ENCODE peak calls at places on chromosomes 3 and 15, in eight cellular contexts. One of them, this sample, is unnamed.

GRCh38 chr3:132029182-132029902 is 5.5 kb downstream of the CPNE4 start:
- DNase-seq in AG08395: peak
- DNase-seq in activated CD4-positive, alpha-beta T cell treated with anti-CD3 and anti-CD28 coated beads, Interleukin-2, amount 50 U/mL, for 48 hours: peak
- DNase-seq in GM10248: peak
- DNase-seq in NCI-H1436 treated with DMSO at 0.1 percent for 48 hours: peak
- DNase-seq in fibroblast of lung: peak
- DNase-seq in brain microvascular endothelial cell: peak
- DNase-seq in NCI-H2029: peak
- DNase-seq in this sample: peak

GRCh38 chr3:160400631-160401150 is 1.2 kb downstream of the SMC4 start:
- DNase-seq in AG08395: no peak
- DNase-seq in activated CD4-positive, alpha-beta T cell treated with anti-CD3 and anti-CD28 coated beads, Interleukin-2, amount 50 U/mL, for 48 hours: peak
- DNase-seq in GM10248: peak
- DNase-seq in NCI-H1436 treated with DMSO at 0.1 percent for 48 hours: no peak
- DNase-seq in fibroblast of lung: no peak
- DNase-seq in brain microvascular endothelial cell: no peak
- DNase-seq in NCI-H2029: no peak
- DNase-seq in this sample: no peak

GRCh38 chr3:2558828-2559227 is 460.2 kb downstream of the CNTN4 start:
- DNase-seq in AG08395: no peak
- DNase-seq in activated CD4-positive, alpha-beta T cell treated with anti-CD3 and anti-CD28 coated beads, Interleukin-2, amount 50 U/mL, for 48 hours: no peak
- DNase-seq in GM10248: no peak
- DNase-seq in NCI-H1436 treated with DMSO at 0.1 percent for 48 hours: no peak
- DNase-seq in fibroblast of lung: no peak
- DNase-seq in brain microvascular endothelial cell: no peak
- DNase-seq in NCI-H2029: no peak
- DNase-seq in this sample: no peak

GRCh38 chr15:77032647-77033416 is 37.9 kb downstream of the PSTPIP1 start:
- DNase-seq in AG08395: no peak
- DNase-seq in activated CD4-positive, alpha-beta T cell treated with anti-CD3 and anti-CD28 coated beads, Interleukin-2, amount 50 U/mL, for 48 hours: no peak
- DNase-seq in GM10248: no peak
- DNase-seq in NCI-H1436 treated with DMSO at 0.1 percent for 48 hours: no peak
- DNase-seq in fibroblast of lung: no peak
- DNase-seq in brain microvascular endothelial cell: no peak
- DNase-seq in NCI-H2029: no peak
- DNase-seq in this sample: no peak

GRCh38 chr3:146142757-146143156 is 18.2 kb downstream of the PLOD2 start:
- DNase-seq in AG08395: peak
- DNase-seq in activated CD4-positive, alpha-beta T cell treated with anti-CD3 and anti-CD28 coated beads, Interleukin-2, amount 50 U/mL, for 48 hours: no peak
- DNase-seq in GM10248: no peak
- DNase-seq in NCI-H1436 treated with DMSO at 0.1 percent for 48 hours: no peak
- DNase-seq in fibroblast of lung: peak
- DNase-seq in brain microvascular endothelial cell: peak
- DNase-seq in NCI-H2029: no peak
- DNase-seq in this sample: peak

GRCh38 chr3:22450785-22451400 is 699.9 kb upstream of the ZNF385D start:
- DNase-seq in AG08395: peak
- DNase-seq in activated CD4-positive, alpha-beta T cell treated with anti-CD3 and anti-CD28 coated beads, Interleukin-2, amount 50 U/mL, for 48 hours: no peak
- DNase-seq in GM10248: no peak
- DNase-seq in NCI-H1436 treated with DMSO at 0.1 percent for 48 hours: no peak
- DNase-seq in fibroblast of lung: peak
- DNase-seq in brain microvascular endothelial cell: peak
- DNase-seq in NCI-H2029: no peak
- DNase-seq in this sample: peak

GRCh38 chr3:100097919-100098896 is 16.1 kb downstream of the FILIP1L start:
- DNase-seq in AG08395: no peak
- DNase-seq in activated CD4-positive, alpha-beta T cell treated with anti-CD3 and anti-CD28 coated beads, Interleukin-2, amount 50 U/mL, for 48 hours: no peak
- DNase-seq in GM10248: no peak
- DNase-seq in NCI-H1436 treated with DMSO at 0.1 percent for 48 hours: no peak
- DNase-seq in fibroblast of lung: no peak
- DNase-seq in brain microvascular endothelial cell: no peak
- DNase-seq in NCI-H2029: no peak
- DNase-seq in this sample: no peak

GRCh38 chr15:48066456-48066855 is 54.3 kb upstream of the SLC24A5 start:
- DNase-seq in AG08395: no peak
- DNase-seq in activated CD4-positive, alpha-beta T cell treated with anti-CD3 and anti-CD28 coated beads, Interleukin-2, amount 50 U/mL, for 48 hours: no peak
- DNase-seq in GM10248: no peak
- DNase-seq in NCI-H1436 treated with DMSO at 0.1 percent for 48 hours: no peak
- DNase-seq in fibroblast of lung: no peak
- DNase-seq in brain microvascular endothelial cell: no peak
- DNase-seq in NCI-H2029: no peak
- DNase-seq in this sample: no peak

GRCh38 chr3:33490641-33491241 is 50.5 kb upstream of the UBP1 start:
- DNase-seq in AG08395: no peak
- DNase-seq in activated CD4-positive, alpha-beta T cell treated with anti-CD3 and anti-CD28 coated beads, Interleukin-2, amount 50 U/mL, for 48 hours: no peak
- DNase-seq in GM10248: no peak
- DNase-seq in NCI-H1436 treated with DMSO at 0.1 percent for 48 hours: no peak
- DNase-seq in fibroblast of lung: no peak
- DNase-seq in brain microvascular endothelial cell: no peak
- DNase-seq in NCI-H2029: no peak
- DNase-seq in this sample: no peak

GRCh38 chr3:143071776-143072175 is 47.8 kb upstream of the CHST2 start:
- DNase-seq in AG08395: no peak
- DNase-seq in activated CD4-positive, alpha-beta T cell treated with anti-CD3 and anti-CD28 coated beads, Interleukin-2, amount 50 U/mL, for 48 hours: no peak
- DNase-seq in GM10248: no peak
- DNase-seq in NCI-H1436 treated with DMSO at 0.1 percent for 48 hours: no peak
- DNase-seq in fibroblast of lung: no peak
- DNase-seq in brain microvascular endothelial cell: no peak
- DNase-seq in NCI-H2029: no peak
- DNase-seq in this sample: no peak

GRCh38 chr3:125332504-125332903 is 42.6 kb downstream of the ZNF148 start:
- DNase-seq in AG08395: no peak
- DNase-seq in activated CD4-positive, alpha-beta T cell treated with anti-CD3 and anti-CD28 coated beads, Interleukin-2, amount 50 U/mL, for 48 hours: no peak
- DNase-seq in GM10248: no peak
- DNase-seq in NCI-H1436 treated with DMSO at 0.1 percent for 48 hours: no peak
- DNase-seq in fibroblast of lung: no peak
- DNase-seq in brain microvascular endothelial cell: no peak
- DNase-seq in NCI-H2029: no peak
- DNase-seq in this sample: no peak

GRCh38 chr3:41893977-41894376 is 67.9 kb downstream of the ULK4 start:
- DNase-seq in AG08395: peak
- DNase-seq in activated CD4-positive, alpha-beta T cell treated with anti-CD3 and anti-CD28 coated beads, Interleukin-2, amount 50 U/mL, for 48 hours: no peak
- DNase-seq in GM10248: peak
- DNase-seq in NCI-H1436 treated with DMSO at 0.1 percent for 48 hours: no peak
- DNase-seq in fibroblast of lung: peak
- DNase-seq in brain microvascular endothelial cell: peak
- DNase-seq in NCI-H2029: peak
- DNase-seq in this sample: peak

GRCh38 chr15:59300618-59301139 is 72.0 kb downstream of the MYO1E start:
- DNase-seq in AG08395: no peak
- DNase-seq in activated CD4-positive, alpha-beta T cell treated with anti-CD3 and anti-CD28 coated beads, Interleukin-2, amount 50 U/mL, for 48 hours: no peak
- DNase-seq in GM10248: no peak
- DNase-seq in NCI-H1436 treated with DMSO at 0.1 percent for 48 hours: no peak
- DNase-seq in fibroblast of lung: no peak
- DNase-seq in brain microvascular endothelial cell: no peak
- DNase-seq in NCI-H2029: peak
- DNase-seq in this sample: no peak

GRCh38 chr3:49618412-49618811 is 55.7 kb upstream of the APEH start:
- DNase-seq in AG08395: no peak
- DNase-seq in activated CD4-positive, alpha-beta T cell treated with anti-CD3 and anti-CD28 coated beads, Interleukin-2, amount 50 U/mL, for 48 hours: no peak
- DNase-seq in GM10248: no peak
- DNase-seq in NCI-H1436 treated with DMSO at 0.1 percent for 48 hours: no peak
- DNase-seq in fibroblast of lung: no peak
- DNase-seq in brain microvascular endothelial cell: no peak
- DNase-seq in NCI-H2029: no peak
- DNase-seq in this sample: no peak

GRCh38 chr3:140292684-140293083 is 357.7 kb downstream of the CLSTN2 start:
- DNase-seq in AG08395: peak
- DNase-seq in activated CD4-positive, alpha-beta T cell treated with anti-CD3 and anti-CD28 coated beads, Interleukin-2, amount 50 U/mL, for 48 hours: no peak
- DNase-seq in GM10248: no peak
- DNase-seq in NCI-H1436 treated with DMSO at 0.1 percent for 48 hours: no peak
- DNase-seq in fibroblast of lung: peak
- DNase-seq in brain microvascular endothelial cell: peak
- DNase-seq in NCI-H2029: no peak
- DNase-seq in this sample: peak

GRCh38 chr3:32419766-32420137 is 28.1 kb downstream of the CMTM7 start:
- DNase-seq in AG08395: no peak
- DNase-seq in activated CD4-positive, alpha-beta T cell treated with anti-CD3 and anti-CD28 coated beads, Interleukin-2, amount 50 U/mL, for 48 hours: no peak
- DNase-seq in GM10248: no peak
- DNase-seq in NCI-H1436 treated with DMSO at 0.1 percent for 48 hours: no peak
- DNase-seq in fibroblast of lung: no peak
- DNase-seq in brain microvascular endothelial cell: no peak
- DNase-seq in NCI-H2029: no peak
- DNase-seq in this sample: no peak

GRCh38 chr3:1773679-1774078 is 325.0 kb upstream of the CNTN4 start:
- DNase-seq in AG08395: no peak
- DNase-seq in activated CD4-positive, alpha-beta T cell treated with anti-CD3 and anti-CD28 coated beads, Interleukin-2, amount 50 U/mL, for 48 hours: no peak
- DNase-seq in GM10248: no peak
- DNase-seq in NCI-H1436 treated with DMSO at 0.1 percent for 48 hours: no peak
- DNase-seq in fibroblast of lung: no peak
- DNase-seq in brain microvascular endothelial cell: no peak
- DNase-seq in NCI-H2029: no peak
- DNase-seq in this sample: no peak

GRCh38 chr3:195847061-195847950 is 35.6 kb upstream of the MUC4 start:
- DNase-seq in AG08395: peak
- DNase-seq in activated CD4-positive, alpha-beta T cell treated with anti-CD3 and anti-CD28 coated beads, Interleukin-2, amount 50 U/mL, for 48 hours: no peak
- DNase-seq in GM10248: no peak
- DNase-seq in NCI-H1436 treated with DMSO at 0.1 percent for 48 hours: no peak
- DNase-seq in fibroblast of lung: peak
- DNase-seq in brain microvascular endothelial cell: peak
- DNase-seq in NCI-H2029: no peak
- DNase-seq in this sample: peak

GRCh38 chr3:5126586-5126985 is 4.5 kb downstream of the ARL8B start:
- DNase-seq in AG08395: no peak
- DNase-seq in activated CD4-positive, alpha-beta T cell treated with anti-CD3 and anti-CD28 coated beads, Interleukin-2, amount 50 U/mL, for 48 hours: no peak
- DNase-seq in GM10248: no peak
- DNase-seq in NCI-H1436 treated with DMSO at 0.1 percent for 48 hours: no peak
- DNase-seq in fibroblast of lung: peak
- DNase-seq in brain microvascular endothelial cell: no peak
- DNase-seq in NCI-H2029: no peak
- DNase-seq in this sample: no peak

GRCh38 chr15:90782450-90782849 is 65.3 kb downstream of the BLM start:
- DNase-seq in AG08395: no peak
- DNase-seq in activated CD4-positive, alpha-beta T cell treated with anti-CD3 and anti-CD28 coated beads, Interleukin-2, amount 50 U/mL, for 48 hours: no peak
- DNase-seq in GM10248: no peak
- DNase-seq in NCI-H1436 treated with DMSO at 0.1 percent for 48 hours: no peak
- DNase-seq in fibroblast of lung: no peak
- DNase-seq in brain microvascular endothelial cell: no peak
- DNase-seq in NCI-H2029: no peak
- DNase-seq in this sample: no peak

GRCh38 chr3:64575211-64575844 is 112.5 kb downstream of the ADAMTS9 start:
- DNase-seq in AG08395: peak
- DNase-seq in activated CD4-positive, alpha-beta T cell treated with anti-CD3 and anti-CD28 coated beads, Interleukin-2, amount 50 U/mL, for 48 hours: no peak
- DNase-seq in GM10248: peak
- DNase-seq in NCI-H1436 treated with DMSO at 0.1 percent for 48 hours: no peak
- DNase-seq in fibroblast of lung: peak
- DNase-seq in brain microvascular endothelial cell: peak
- DNase-seq in NCI-H2029: no peak
- DNase-seq in this sample: peak

GRCh38 chr3:42704136-42704841 is 1.7 kb upstream of the HHATL start:
- DNase-seq in AG08395: no peak
- DNase-seq in activated CD4-positive, alpha-beta T cell treated with anti-CD3 and anti-CD28 coated beads, Interleukin-2, amount 50 U/mL, for 48 hours: no peak
- DNase-seq in GM10248: no peak
- DNase-seq in NCI-H1436 treated with DMSO at 0.1 percent for 48 hours: no peak
- DNase-seq in fibroblast of lung: no peak
- DNase-seq in brain microvascular endothelial cell: no peak
- DNase-seq in NCI-H2029: no peak
- DNase-seq in this sample: no peak

GRCh38 chr3:98917608-98918007 is 16.1 kb upstream of the DCBLD2 start:
- DNase-seq in AG08395: no peak
- DNase-seq in activated CD4-positive, alpha-beta T cell treated with anti-CD3 and anti-CD28 coated beads, Interleukin-2, amount 50 U/mL, for 48 hours: no peak
- DNase-seq in GM10248: no peak
- DNase-seq in NCI-H1436 treated with DMSO at 0.1 percent for 48 hours: no peak
- DNase-seq in fibroblast of lung: peak
- DNase-seq in brain microvascular endothelial cell: no peak
- DNase-seq in NCI-H2029: no peak
- DNase-seq in this sample: peak

GRCh38 chr15:48778338-48778730 is 32.5 kb downstream of the CEP152 start:
- DNase-seq in AG08395: no peak
- DNase-seq in activated CD4-positive, alpha-beta T cell treated with anti-CD3 and anti-CD28 coated beads, Interleukin-2, amount 50 U/mL, for 48 hours: no peak
- DNase-seq in GM10248: no peak
- DNase-seq in NCI-H1436 treated with DMSO at 0.1 percent for 48 hours: no peak
- DNase-seq in fibroblast of lung: peak
- DNase-seq in brain microvascular endothelial cell: peak
- DNase-seq in NCI-H2029: no peak
- DNase-seq in this sample: no peak

GRCh38 chr15:75589071-75589470 is 10.0 kb upstream of the PTPN9 start:
- DNase-seq in AG08395: no peak
- DNase-seq in activated CD4-positive, alpha-beta T cell treated with anti-CD3 and anti-CD28 coated beads, Interleukin-2, amount 50 U/mL, for 48 hours: no peak
- DNase-seq in GM10248: no peak
- DNase-seq in NCI-H1436 treated with DMSO at 0.1 percent for 48 hours: no peak
- DNase-seq in fibroblast of lung: no peak
- DNase-seq in brain microvascular endothelial cell: no peak
- DNase-seq in NCI-H2029: no peak
- DNase-seq in this sample: no peak

GRCh38 chr3:102643546-102643945 is 208.7 kb downstream of the ZPLD1 start:
- DNase-seq in AG08395: no peak
- DNase-seq in activated CD4-positive, alpha-beta T cell treated with anti-CD3 and anti-CD28 coated beads, Interleukin-2, amount 50 U/mL, for 48 hours: no peak
- DNase-seq in GM10248: no peak
- DNase-seq in NCI-H1436 treated with DMSO at 0.1 percent for 48 hours: no peak
- DNase-seq in fibroblast of lung: no peak
- DNase-seq in brain microvascular endothelial cell: no peak
- DNase-seq in NCI-H2029: no peak
- DNase-seq in this sample: no peak

GRCh38 chr15:80498652-80499051 is 94.5 kb downstream of the ARNT2 start:
- DNase-seq in AG08395: no peak
- DNase-seq in activated CD4-positive, alpha-beta T cell treated with anti-CD3 and anti-CD28 coated beads, Interleukin-2, amount 50 U/mL, for 48 hours: no peak
- DNase-seq in GM10248: no peak
- DNase-seq in NCI-H1436 treated with DMSO at 0.1 percent for 48 hours: no peak
- DNase-seq in fibroblast of lung: no peak
- DNase-seq in brain microvascular endothelial cell: no peak
- DNase-seq in NCI-H2029: no peak
- DNase-seq in this sample: no peak

GRCh38 chr3:55343486-55344357 is 143.4 kb downstream of the WNT5A start:
- DNase-seq in AG08395: no peak
- DNase-seq in activated CD4-positive, alpha-beta T cell treated with anti-CD3 and anti-CD28 coated beads, Interleukin-2, amount 50 U/mL, for 48 hours: no peak
- DNase-seq in GM10248: no peak
- DNase-seq in NCI-H1436 treated with DMSO at 0.1 percent for 48 hours: no peak
- DNase-seq in fibroblast of lung: peak
- DNase-seq in brain microvascular endothelial cell: peak
- DNase-seq in NCI-H2029: no peak
- DNase-seq in this sample: peak

GRCh38 chr3:38163117-38163870 is 2.0 kb upstream of the OXSR1 start:
- DNase-seq in AG08395: no peak
- DNase-seq in activated CD4-positive, alpha-beta T cell treated with anti-CD3 and anti-CD28 coated beads, Interleukin-2, amount 50 U/mL, for 48 hours: no peak
- DNase-seq in GM10248: no peak
- DNase-seq in NCI-H1436 treated with DMSO at 0.1 percent for 48 hours: no peak
- DNase-seq in fibroblast of lung: no peak
- DNase-seq in brain microvascular endothelial cell: no peak
- DNase-seq in NCI-H2029: no peak
- DNase-seq in this sample: no peak

GRCh38 chr15:32887090-32887489 is 169.3 kb downstream of the GREM1 start:
- DNase-seq in AG08395: no peak
- DNase-seq in activated CD4-positive, alpha-beta T cell treated with anti-CD3 and anti-CD28 coated beads, Interleukin-2, amount 50 U/mL, for 48 hours: no peak
- DNase-seq in GM10248: no peak
- DNase-seq in NCI-H1436 treated with DMSO at 0.1 percent for 48 hours: no peak
- DNase-seq in fibroblast of lung: no peak
- DNase-seq in brain microvascular endothelial cell: no peak
- DNase-seq in NCI-H2029: no peak
- DNase-seq in this sample: no peak

GRCh38 chr3:15319575-15319974 is 12.8 kb downstream of the SH3BP5 start:
- DNase-seq in AG08395: peak
- DNase-seq in activated CD4-positive, alpha-beta T cell treated with anti-CD3 and anti-CD28 coated beads, Interleukin-2, amount 50 U/mL, for 48 hours: no peak
- DNase-seq in GM10248: no peak
- DNase-seq in NCI-H1436 treated with DMSO at 0.1 percent for 48 hours: no peak
- DNase-seq in fibroblast of lung: peak
- DNase-seq in brain microvascular endothelial cell: peak
- DNase-seq in NCI-H2029: peak
- DNase-seq in this sample: peak

This sample was measured in astrocyte of the spinal cord.